ENCODE peak calls at places on chromosomes 6 and 20, in seven cellular contexts. E is AG09319; L is GM13976; Y is stimulated activated CD8-positive, alpha-beta memory T cell treated with anti-CD3 and anti-CD28 coated beads, Interleukin-2, amount 100 ng/mL, for 48 hours; K is heart left ventricle; S is HEK293T; N is amniotic stem cell. P is an unnamed sample.

GRCh38 chr6:131574133-131574532 is 1.1 kb downstream of the ARG1 start:
- DNase-seq in E (no peak), L (no peak), Y (no peak), K (no peak), S (no peak), N (no peak), P (no peak)

GRCh38 chr20:34715384-34715783 is 11.2 kb downstream of the TP53INP2 start:
- DNase-seq in E (no peak), L (no peak), Y (no peak), K (no peak), S (no peak), N (no peak), P (no peak)

GRCh38 chr6:71333700-71334099 is 45.1 kb downstream of the OGFRL1 start:
- DNase-seq in E (peak), L (no peak), Y (no peak), K (no peak), S (no peak), N (peak), P (no peak)

GRCh38 chr6:34053721-34054120 is 92.2 kb downstream of the GRM4 start:
- DNase-seq in E (no peak), L (no peak), Y (no peak), K (no peak), S (no peak), N (no peak), P (no peak)

GRCh38 chr6:157245486-157245885 is 77.8 kb downstream of the TMEM242 start:
- DNase-seq in E (no peak), L (no peak), Y (no peak), K (no peak), S (no peak), N (no peak), P (no peak)

GRCh38 chr20:4444404-4444803 is 277.3 kb upstream of the PRND start:
- DNase-seq in E (no peak), L (no peak), Y (no peak), K (no peak), S (no peak), N (no peak), P (no peak)

GRCh38 chr6:837380-837779 is 144.4 kb upstream of the EXOC2 start:
- DNase-seq in E (no peak), L (no peak), Y (no peak), K (no peak), S (no peak), N (no peak), P (no peak)

GRCh38 chr6:125546827-125547226 is 202.6 kb upstream of the HEY2 start:
- DNase-seq in E (no peak), L (no peak), Y (no peak), K (no peak), S (peak), N (no peak), P (no peak)

GRCh38 chr20:47319517-47320252 is 36.8 kb downstream of the ZMYND8 start:
- DNase-seq in E (no peak), L (no peak), Y (no peak), K (peak), S (no peak), N (peak), P (no peak)

GRCh38 chr6:131629656-131630055 is 1.6 kb upstream of the MED23 start:
- DNase-seq in E (no peak), L (no peak), Y (no peak), K (no peak), S (no peak), N (no peak), P (no peak)

GRCh38 chr6:30816791-30817739 is 67.3 kb upstream of the DDR1 start:
- DNase-seq in E (no peak), L (peak), Y (no peak), K (no peak), S (no peak), N (no peak), P (no peak)

GRCh38 chr6:37170273-37171140 is 555 bp downstream of the PIM1 start:
- DNase-seq in E (no peak), L (peak), Y (peak), K (peak), S (peak), N (no peak), P (no peak)

GRCh38 chr6:132143258-132143657 is 192.1 kb upstream of the CCN2 start:
- DNase-seq in E (no peak), L (no peak), Y (no peak), K (no peak), S (no peak), N (no peak), P (no peak)

GRCh38 chr6:39867592-39867991 is 66.7 kb downstream of the MOCS1 start:
- DNase-seq in E (no peak), L (no peak), Y (no peak), K (no peak), S (no peak), N (no peak), P (no peak)

GRCh38 chr20:35312348-35312747 is 20.1 kb upstream of the FAM83C start:
- DNase-seq in E (peak), L (no peak), Y (no peak), K (no peak), S (no peak), N (peak), P (no peak)

GRCh38 chr6:100459291-100459690 is 5.4 kb downstream of the SIM1 start:
- DNase-seq in E (no peak), L (no peak), Y (no peak), K (no peak), S (no peak), N (no peak), P (no peak)

GRCh38 chr6:34235605-34236422 is 859 bp upstream of the HMGA1 start:
- DNase-seq in E (no peak), L (peak), Y (peak), K (peak), S (no peak), N (peak), P (peak)

GRCh38 chr6:85610182-85610895 is 16.7 kb upstream of the SNX14 start:
- DNase-seq in E (no peak), L (no peak), Y (no peak), K (no peak), S (no peak), N (no peak), P (no peak)

GRCh38 chr20:33650111-33650752 is 11.9 kb upstream of the C20orf144 start:
- DNase-seq in E (no peak), L (no peak), Y (no peak), K (no peak), S (no peak), N (no peak), P (no peak)

GRCh38 chr20:64049060-64049886 is at the start of gene SOX18:
- DNase-seq in E (no peak), L (peak), Y (no peak), K (peak), S (peak), N (no peak), P (no peak)

GRCh38 chr20:34037121-34037520 is 43.4 kb downstream of the RALY start:
- DNase-seq in E (no peak), L (no peak), Y (peak), K (peak), S (no peak), N (no peak), P (peak)

GRCh38 chr6:346389-347030 is 45.0 kb upstream of the IRF4 start:
- DNase-seq in E (no peak), L (no peak), Y (no peak), K (no peak), S (no peak), N (no peak), P (no peak)

GRCh38 chr20:47927944-47928343 is 142.7 kb upstream of the SULF2 start:
- DNase-seq in E (no peak), L (no peak), Y (no peak), K (no peak), S (no peak), N (no peak), P (no peak)

GRCh38 chr6:16130932-16131387 is 2.1 kb downstream of the MYLIP start:
- DNase-seq in E (peak), L (peak), Y (no peak), K (peak), S (peak), N (peak), P (no peak)

GRCh38 chr6:5315883-5316282 is 54.6 kb downstream of the FARS2 start:
- DNase-seq in E (peak), L (no peak), Y (no peak), K (no peak), S (no peak), N (no peak), P (no peak)

GRCh38 chr20:47506850-47507249 is 5.2 kb downstream of the NCOA3 start:
- DNase-seq in E (no peak), L (no peak), Y (no peak), K (no peak), S (no peak), N (no peak), P (no peak)

GRCh38 chr6:93318127-93318526 is 101.2 kb downstream of the EPHA7 start:
- DNase-seq in E (no peak), L (no peak), Y (no peak), K (no peak), S (no peak), N (no peak), P (no peak)

GRCh38 chr20:57629976-57630525 is 9.8 kb upstream of the ZBP1 start:
- DNase-seq in E (no peak), L (no peak), Y (no peak), K (no peak), S (no peak), N (no peak), P (no peak)

GRCh38 chr6:169692516-169692915 is 9.3 kb downstream of the WDR27 start:
- DNase-seq in E (no peak), L (no peak), Y (no peak), K (no peak), S (no peak), N (no peak), P (no peak)

GRCh38 chr6:142844065-142844755 is 100.8 kb downstream of the HIVEP2 start:
- DNase-seq in E (no peak), L (no peak), Y (no peak), K (no peak), S (no peak), N (peak), P (no peak)

GRCh38 chr20:48826883-48827771 is 672 bp downstream of the PREX1 start:
- DNase-seq in E (no peak), L (peak), Y (peak), K (no peak), S (peak), N (no peak), P (no peak)

GRCh38 chr6:132107896-132108295 is 156.7 kb upstream of the CCN2 start:
- DNase-seq in E (no peak), L (no peak), Y (no peak), K (no peak), S (no peak), N (no peak), P (no peak)

GRCh38 chr20:58994390-58995159 is 12.5 kb downstream of the CTSZ start:
- DNase-seq in E (no peak), L (no peak), Y (no peak), K (no peak), S (no peak), N (no peak), P (no peak)

GRCh38 chr6:156801712-156802111 is 24.5 kb downstream of the ARID1B start:
- DNase-seq in E (no peak), L (no peak), Y (no peak), K (no peak), S (no peak), N (no peak), P (no peak)

GRCh38 chr20:20452254-20452676 is 84.4 kb downstream of the INSM1 start:
- DNase-seq in E (no peak), L (peak), Y (peak), K (peak), S (no peak), N (no peak), P (peak)

GRCh38 chr6:137589067-137589848 is 95.1 kb upstream of the OLIG3 start:
- DNase-seq in E (no peak), L (peak), Y (peak), K (no peak), S (peak), N (no peak), P (peak)